ENCODE peak calls at places on chromosome 14, in ten cellular contexts. G, H, A, W, X, F, D, M, L and B are unnamed samples.
A peak's percentile ranks its signal among the peaks of the same experiment; 100 is the strongest.

GRCh38 chr14:70269582-70269981 is 80.8 kb upstream of the SLC8A3 start:
- DNase-seq in F (no peak), H (no peak), X (no peak), W (no peak), D (no peak), L (no peak), G (no peak), A (no peak), M (no peak), B (no peak)

GRCh38 chr14:71339650-71340415 is 432.6 kb downstream of the PCNX1 start:
- DNase-seq in D (no peak), H (no peak), F (no peak), W (no peak), G (no peak), A (peak; percentile 55), X (no peak), L (no peak), M (no peak), B (peak; percentile 84)

GRCh38 chr14:64541971-64542838 is 1.7 kb downstream of the HSPA2 start:
- DNase-seq in F (no peak), H (no peak), W (no peak), D (no peak), X (peak; percentile 20), A (no peak), G (no peak), M (no peak), L (no peak), B (no peak)

GRCh38 chr14:21023817-21024667 is 819 bp downstream of the NDRG2 start:
- DNase-seq in F (no peak), X (peak; percentile 12), G (no peak), D (peak; percentile 61), L (peak; percentile 47), W (no peak), H (no peak), M (no peak), A (peak; percentile 27), B (peak; percentile 59)

GRCh38 chr14:63938198-63939005 is 85.6 kb downstream of the SYNE2 start:
- DNase-seq in A (no peak), W (no peak), D (no peak), G (no peak), L (no peak), H (no peak), X (peak; percentile 84), M (no peak), F (no peak), B (peak; percentile 20)

GRCh38 chr14:20247651-20248246 is 8.7 kb downstream of the OR11H4 start:
- DNase-seq in A (no peak), F (no peak), G (no peak), X (peak; percentile 32), M (no peak), L (no peak), H (no peak), W (no peak), D (no peak), B (peak; percentile 3)

GRCh38 chr14:77268989-77269595 is 1.9 kb downstream of the NGB start:
- DNase-seq in X (no peak), D (no peak), F (no peak), G (no peak), W (no peak), H (no peak), A (no peak), L (no peak), M (no peak), B (no peak)

GRCh38 chr14:25400607-25401206 is 350.8 kb upstream of the STXBP6 start:
- DNase-seq in F (no peak), W (peak; percentile 64), X (peak; percentile 50), A (peak; percentile 81), L (peak; percentile 66), D (no peak), M (peak; percentile 55), H (peak; percentile 6), G (peak; percentile 55), B (peak; percentile 49)

GRCh38 chr14:49867831-49868719 is 15.5 kb upstream of the NEMF start:
- DNase-seq in D (peak; percentile 99), H (peak; percentile 96), W (peak; percentile 95), X (peak; percentile 99), F (peak; percentile 94), G (peak; percentile 86), A (peak; percentile 98), M (peak; percentile 97), L (peak; percentile 99), B (peak; percentile 97)

GRCh38 chr14:64860039-64860438 is 19.7 kb downstream of the SPTB start:
- DNase-seq in M (no peak), F (no peak), G (no peak), A (no peak), H (no peak), X (no peak), D (no peak), W (no peak), L (no peak), B (no peak)

GRCh38 chr14:74563233-74563585 is 48.8 kb downstream of the LTBP2 start:
- DNase-seq in X (no peak), M (no peak), G (no peak), L (no peak), H (no peak), A (no peak), F (no peak), W (no peak), D (peak; percentile 17), B (no peak)

GRCh38 chr14:100573757-100574641 is 13.2 kb downstream of the BEGAIN start:
- DNase-seq in M (no peak), H (no peak), W (no peak), D (peak; percentile 19), F (no peak), A (no peak), L (no peak), X (no peak), G (no peak), B (no peak)

GRCh38 chr14:100575266-100575995 is 11.8 kb downstream of the BEGAIN start:
- DNase-seq in A (no peak), X (no peak), G (no peak), D (peak; percentile 36), L (no peak), W (no peak), M (no peak), F (no peak), H (no peak), B (no peak)

GRCh38 chr14:100571837-100572236 is 15.4 kb downstream of the BEGAIN start:
- DNase-seq in H (no peak), D (no peak), M (no peak), G (no peak), A (no peak), F (no peak), W (no peak), X (no peak), L (no peak), B (no peak)

GRCh38 chr14:100574642-100575031 is 12.6 kb downstream of the BEGAIN start:
- DNase-seq in W (no peak), D (peak; percentile 12), H (no peak), G (no peak), L (no peak), A (no peak), M (no peak), X (no peak), F (no peak), B (no peak)

GRCh38 chr14:100573009-100573756 is 14.0 kb downstream of the BEGAIN start:
- DNase-seq in A (no peak), H (no peak), G (no peak), W (no peak), D (no peak), X (no peak), L (no peak), M (no peak), F (no peak), B (no peak)
- H3K27me3 ChIP-seq in A (peaks cover 43% of the 10 kb centered on the region), H (peaks cover 60% of the 10 kb centered on the region), G (peaks cover 8% of the 10 kb centered on the region), W (peaks cover 3% of the 10 kb centered on the region), D (peaks cover 14% of the 10 kb centered on the region), X (no peaks in the 10 kb centered on the region), L (peaks cover 55% of the 10 kb centered on the region), M (no peaks in the 10 kb centered on the region), F (peaks cover 13% of the 10 kb centered on the region), B (peaks cover 4% of the 10 kb centered on the region)

GRCh38 chr14:56147980-56148901 is 30.0 kb downstream of the PELI2 start:
- DNase-seq in M (no peak), L (no peak), F (no peak), W (no peak), H (no peak), G (no peak), X (no peak), D (no peak), A (no peak), B (no peak)

GRCh38 chr14:56143025-56143424 is 24.8 kb downstream of the PELI2 start:
- DNase-seq in M (no peak), F (no peak), X (no peak), H (no peak), L (no peak), D (no peak), W (no peak), G (no peak), A (no peak), B (no peak)

GRCh38 chr14:56144176-56144575 is 26.0 kb downstream of the PELI2 start:
- DNase-seq in H (no peak), M (no peak), X (no peak), W (no peak), D (no peak), A (no peak), G (no peak), L (no peak), F (no peak), B (peak; percentile 21)

GRCh38 chr14:56145965-56146364 is 27.8 kb downstream of the PELI2 start:
- DNase-seq in A (no peak), L (no peak), W (no peak), H (no peak), M (no peak), F (no peak), G (no peak), D (no peak), X (no peak), B (no peak)

DNA sequence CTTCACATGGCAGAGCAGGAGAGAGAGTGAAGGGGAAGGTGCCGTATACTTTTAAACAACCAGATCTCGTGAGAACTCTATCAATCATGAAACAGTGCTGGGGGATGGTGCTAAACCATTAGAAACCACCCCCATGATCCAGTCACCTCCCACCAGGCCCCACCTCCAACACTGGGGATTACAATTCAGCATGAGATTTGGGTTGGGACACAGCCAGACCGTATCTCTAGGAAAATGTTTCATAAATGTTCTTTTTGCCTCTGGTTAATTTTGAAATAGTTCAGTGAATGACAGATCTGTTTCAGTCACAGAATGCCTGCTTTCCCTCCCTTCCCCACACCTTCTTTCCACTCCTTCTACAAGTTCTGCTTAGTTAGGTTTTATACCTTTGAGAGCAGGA is 27.0 kb downstream of the PELI2 start:
- DNase-seq in G (no peak), W (no peak), X (no peak), H (no peak), L (no peak), A (no peak), M (no peak), F (no peak), D (no peak), B (no peak)
- H3K4me1 ChIP-seq in G (peaks cover 12% of the 10 kb centered on the region), W (peaks cover 36% of the 10 kb centered on the region), X (no peaks in the 10 kb centered on the region), H (peaks cover 13% of the 10 kb centered on the region), L (peaks cover 31% of the 10 kb centered on the region), A (peaks cover 17% of the 10 kb centered on the region), M (no peaks in the 10 kb centered on the region), F (no peaks in the 10 kb centered on the region), D (no peaks in the 10 kb centered on the region), B (peaks cover 6% of the 10 kb centered on the region)

GRCh38 chr14:76065519-76065918 is 80.0 kb downstream of the IFT43 start:
- DNase-seq in F (no peak), M (no peak), H (no peak), L (no peak), W (no peak), X (no peak), G (no peak), A (no peak), D (no peak), B (no peak)
- H3K36me3 ChIP-seq in F (peaks cover 42% of the 10 kb centered on the region), M (no peaks in the 10 kb centered on the region), H (peaks cover 16% of the 10 kb centered on the region), L (peaks cover 5% of the 10 kb centered on the region), W (peaks cover 71% of the 10 kb centered on the region), X (no peaks in the 10 kb centered on the region), G (peaks cover 47% of the 10 kb centered on the region), A (no peaks in the 10 kb centered on the region), D (peaks cover 18% of the 10 kb centered on the region), B (peaks cover 5% of the 10 kb centered on the region)

GRCh38 chr14:104563742-104564615 is 15.6 kb upstream of the C14orf180 start:
- DNase-seq in A (peak; percentile 84), L (peak; percentile 71), W (peak; percentile 65), X (peak; percentile 50), M (peak; percentile 67), D (peak; percentile 84), H (peak; percentile 80), G (peak; percentile 67), F (no peak), B (peak; percentile 42)
- H3K27me3 ChIP-seq in A (peaks cover 7% of the 10 kb centered on the region), L (peaks cover 61% of the 10 kb centered on the region), W (no peaks in the 10 kb centered on the region), X (no peaks in the 10 kb centered on the region), M (peaks cover 34% of the 10 kb centered on the region), D (peaks cover 3% of the 10 kb centered on the region), H (peaks cover 22% of the 10 kb centered on the region), G (no peaks in the 10 kb centered on the region), F (no peaks in the 10 kb centered on the region), B (no peaks in the 10 kb centered on the region)